ENCODE peak calls at places on chromosome 6, in four cellular contexts. M, R, Z and J are unnamed samples.

GRCh38 chr6:1604347-1604990 is 5.2 kb upstream of the FOXC1 start:
- DNase-seq in M (no peak), R (no peak), Z (peak), J (peak)

GRCh38 chr6:125477849-125478248 is 176.1 kb upstream of the HDDC2 start:
- DNase-seq in M (no peak), R (no peak), Z (no peak), J (no peak)

GRCh38 chr6:8113260-8113659 is 10.9 kb upstream of the EEF1E1 start:
- DNase-seq in M (no peak), R (no peak), Z (no peak), J (no peak)

GRCh38 chr6:110656492-110656891 is 158.8 kb downstream of the CDK19 start:
- DNase-seq in M (no peak), R (no peak), Z (no peak), J (no peak)

GRCh38 chr6:116447052-116447451 is 14.1 kb upstream of the CALHM6 start:
- DNase-seq in M (no peak), R (no peak), Z (no peak), J (no peak)

GRCh38 chr6:14882394-14883073 is 363.3 kb upstream of the JARID2 start:
- DNase-seq in M (no peak), R (no peak), Z (no peak), J (peak)

GRCh38 chr6:67496191-67496590 is 1138.9 kb upstream of the ADGRB3 start:
- DNase-seq in M (no peak), R (no peak), Z (no peak), J (no peak)

GRCh38 chr6:5996701-5997419 is 9.9 kb downstream of the NRN1 start:
- DNase-seq in M (peak), R (no peak), Z (no peak), J (no peak)

GRCh38 chr6:21123485-21124436 is 469.8 kb upstream of the SOX4 start:
- DNase-seq in M (no peak), R (no peak), Z (no peak), J (no peak)